ENCODE peak calls at places on chromosomes 5 and 9, in five cellular contexts. One of them, this sample, is unnamed.

GRCh38 chr9:88106492-88106891 is 31.8 kb downstream of the SPATA31C2 start:
- DNase-seq in lung: no peak
- DNase-seq in H54: peak; percentile 23
- DNase-seq in LoVo: peak; percentile 45
- DNase-seq in stimulated activated CD8-positive, alpha-beta memory T cell treated with anti-CD3 and anti-CD28 coated beads, Interleukin-4, amount 100 ng/mL, for 24 hours: no peak
- DNase-seq in this sample: no peak

GRCh38 chr9:126667190-126668055 is 53.7 kb downstream of the LMX1B start:
- DNase-seq in stimulated activated CD8-positive, alpha-beta memory T cell treated with anti-CD3 and anti-CD28 coated beads, Interleukin-4, amount 100 ng/mL, for 24 hours: no peak
- DNase-seq in LoVo: no peak
- DNase-seq in H54: no peak
- DNase-seq in lung: no peak
- DNase-seq in this sample: no peak

GRCh38 chr5:10577371-10578291 is 13.8 kb downstream of the ANKRD33B start:
- DNase-seq in lung: no peak
- DNase-seq in H54: no peak
- DNase-seq in stimulated activated CD8-positive, alpha-beta memory T cell treated with anti-CD3 and anti-CD28 coated beads, Interleukin-4, amount 100 ng/mL, for 24 hours: no peak
- DNase-seq in LoVo: no peak
- DNase-seq in this sample: no peak

GRCh38 chr9:133201424-133202144 is 7.5 kb downstream of the OBP2B start:
- DNase-seq in H54: no peak
- DNase-seq in lung: no peak
- DNase-seq in LoVo: peak; percentile 14
- DNase-seq in stimulated activated CD8-positive, alpha-beta memory T cell treated with anti-CD3 and anti-CD28 coated beads, Interleukin-4, amount 100 ng/mL, for 24 hours: no peak
- DNase-seq in this sample: no peak

GRCh38 chr5:11306365-11306764 is 545.3 kb upstream of the DAP start:
- DNase-seq in lung: no peak
- DNase-seq in stimulated activated CD8-positive, alpha-beta memory T cell treated with anti-CD3 and anti-CD28 coated beads, Interleukin-4, amount 100 ng/mL, for 24 hours: no peak
- DNase-seq in H54: no peak
- DNase-seq in LoVo: no peak
- DNase-seq in this sample: peak; percentile 21

GRCh38 chr9:75101004-75101601 is 12.8 kb downstream of the OSTF1 start:
- DNase-seq in stimulated activated CD8-positive, alpha-beta memory T cell treated with anti-CD3 and anti-CD28 coated beads, Interleukin-4, amount 100 ng/mL, for 24 hours: no peak
- DNase-seq in LoVo: no peak
- DNase-seq in H54: no peak
- DNase-seq in lung: peak; percentile 44
- DNase-seq in this sample: no peak

GRCh38 chr9:119968837-119969707 is 599.8 kb upstream of the BRINP1 start:
- DNase-seq in stimulated activated CD8-positive, alpha-beta memory T cell treated with anti-CD3 and anti-CD28 coated beads, Interleukin-4, amount 100 ng/mL, for 24 hours: peak; percentile 11
- DNase-seq in H54: peak; percentile 86
- DNase-seq in lung: peak; percentile 76
- DNase-seq in LoVo: peak; percentile 67
- DNase-seq in this sample: no peak

GRCh38 chr5:132098151-132098594 is 24.6 kb downstream of the CSF2 start:
- DNase-seq in stimulated activated CD8-positive, alpha-beta memory T cell treated with anti-CD3 and anti-CD28 coated beads, Interleukin-4, amount 100 ng/mL, for 24 hours: no peak
- DNase-seq in LoVo: no peak
- DNase-seq in H54: no peak
- DNase-seq in lung: no peak
- DNase-seq in this sample: no peak

GRCh38 chr9:35829084-35829763 is at the start of gene TMEM8B:
- DNase-seq in H54: peak; percentile 82
- DNase-seq in lung: peak; percentile 95
- DNase-seq in stimulated activated CD8-positive, alpha-beta memory T cell treated with anti-CD3 and anti-CD28 coated beads, Interleukin-4, amount 100 ng/mL, for 24 hours: peak; percentile 93
- DNase-seq in LoVo: peak; percentile 90
- DNase-seq in this sample: peak; percentile 99

GRCh38 chr5:31027726-31028125 is 165.8 kb upstream of the CDH6 start:
- DNase-seq in LoVo: no peak
- DNase-seq in H54: no peak
- DNase-seq in lung: no peak
- DNase-seq in stimulated activated CD8-positive, alpha-beta memory T cell treated with anti-CD3 and anti-CD28 coated beads, Interleukin-4, amount 100 ng/mL, for 24 hours: no peak
- DNase-seq in this sample: no peak

GRCh38 chr5:131417240-131417869 is 153.5 kb downstream of the CDC42SE2 start:
- DNase-seq in stimulated activated CD8-positive, alpha-beta memory T cell treated with anti-CD3 and anti-CD28 coated beads, Interleukin-4, amount 100 ng/mL, for 24 hours: peak; percentile 74
- DNase-seq in H54: peak; percentile 15
- DNase-seq in LoVo: peak; percentile 78
- DNase-seq in lung: peak; percentile 66
- DNase-seq in this sample: no peak

GRCh38 chr9:133137451-133138231 is 16.6 kb upstream of the RALGDS start:
- DNase-seq in LoVo: no peak
- DNase-seq in lung: no peak
- DNase-seq in H54: no peak
- DNase-seq in stimulated activated CD8-positive, alpha-beta memory T cell treated with anti-CD3 and anti-CD28 coated beads, Interleukin-4, amount 100 ng/mL, for 24 hours: no peak
- DNase-seq in this sample: no peak

GRCh38 chr5:151070449-151070848 is 10.4 kb downstream of the TNIP1 start:
- DNase-seq in stimulated activated CD8-positive, alpha-beta memory T cell treated with anti-CD3 and anti-CD28 coated beads, Interleukin-4, amount 100 ng/mL, for 24 hours: no peak
- DNase-seq in H54: no peak
- DNase-seq in LoVo: no peak
- DNase-seq in lung: no peak
- DNase-seq in this sample: no peak

GRCh38 chr9:81848472-81848871 is 79.8 kb upstream of the SPATA31D4 start:
- DNase-seq in lung: no peak
- DNase-seq in stimulated activated CD8-positive, alpha-beta memory T cell treated with anti-CD3 and anti-CD28 coated beads, Interleukin-4, amount 100 ng/mL, for 24 hours: no peak
- DNase-seq in LoVo: no peak
- DNase-seq in H54: no peak
- DNase-seq in this sample: no peak

GRCh38 chr5:135930029-135930948 is 24.5 kb downstream of the LECT2 start:
- DNase-seq in lung: no peak
- DNase-seq in H54: no peak
- DNase-seq in stimulated activated CD8-positive, alpha-beta memory T cell treated with anti-CD3 and anti-CD28 coated beads, Interleukin-4, amount 100 ng/mL, for 24 hours: no peak
- DNase-seq in LoVo: no peak
- DNase-seq in this sample: no peak

GRCh38 chr5:168978015-168978414 is 322.9 kb downstream of the SLIT3 start:
- DNase-seq in lung: no peak
- DNase-seq in LoVo: no peak
- DNase-seq in H54: peak; percentile 37
- DNase-seq in stimulated activated CD8-positive, alpha-beta memory T cell treated with anti-CD3 and anti-CD28 coated beads, Interleukin-4, amount 100 ng/mL, for 24 hours: no peak
- DNase-seq in this sample: no peak

GRCh38 chr5:153654892-153655520 is 164.5 kb downstream of the GRIA1 start:
- DNase-seq in H54: no peak
- DNase-seq in LoVo: no peak
- DNase-seq in lung: no peak
- DNase-seq in stimulated activated CD8-positive, alpha-beta memory T cell treated with anti-CD3 and anti-CD28 coated beads, Interleukin-4, amount 100 ng/mL, for 24 hours: no peak
- DNase-seq in this sample: no peak

GRCh38 chr5:157350939-157351338 is 85.0 kb downstream of the CYFIP2 start:
- DNase-seq in H54: no peak
- DNase-seq in LoVo: no peak
- DNase-seq in lung: no peak
- DNase-seq in stimulated activated CD8-positive, alpha-beta memory T cell treated with anti-CD3 and anti-CD28 coated beads, Interleukin-4, amount 100 ng/mL, for 24 hours: no peak
- DNase-seq in this sample: no peak

GRCh38 chr5:152730176-152730575 is 325.1 kb upstream of the NMUR2 start:
- DNase-seq in lung: no peak
- DNase-seq in H54: no peak
- DNase-seq in stimulated activated CD8-positive, alpha-beta memory T cell treated with anti-CD3 and anti-CD28 coated beads, Interleukin-4, amount 100 ng/mL, for 24 hours: no peak
- DNase-seq in LoVo: no peak
- DNase-seq in this sample: no peak

GRCh38 chr9:95138474-95138873 is 179.0 kb downstream of the FANCC start:
- DNase-seq in H54: no peak
- DNase-seq in LoVo: no peak
- DNase-seq in stimulated activated CD8-positive, alpha-beta memory T cell treated with anti-CD3 and anti-CD28 coated beads, Interleukin-4, amount 100 ng/mL, for 24 hours: no peak
- DNase-seq in lung: no peak
- DNase-seq in this sample: no peak

GRCh38 chr9:129497064-129497836 is 123.7 kb downstream of the C9orf50 start:
- DNase-seq in stimulated activated CD8-positive, alpha-beta memory T cell treated with anti-CD3 and anti-CD28 coated beads, Interleukin-4, amount 100 ng/mL, for 24 hours: no peak
- DNase-seq in LoVo: no peak
- DNase-seq in lung: peak; percentile 57
- DNase-seq in H54: no peak
- DNase-seq in this sample: no peak

GRCh38 chr5:134106991-134107701 is 7.3 kb upstream of the TCF7 start:
- DNase-seq in LoVo: no peak
- DNase-seq in stimulated activated CD8-positive, alpha-beta memory T cell treated with anti-CD3 and anti-CD28 coated beads, Interleukin-4, amount 100 ng/mL, for 24 hours: no peak
- DNase-seq in H54: no peak
- DNase-seq in lung: no peak
- DNase-seq in this sample: no peak

GRCh38 chr5:133969654-133970324 is 1.4 kb upstream of the C5orf15 start:
- DNase-seq in H54: no peak
- DNase-seq in LoVo: no peak
- DNase-seq in stimulated activated CD8-positive, alpha-beta memory T cell treated with anti-CD3 and anti-CD28 coated beads, Interleukin-4, amount 100 ng/mL, for 24 hours: no peak
- DNase-seq in lung: no peak
- DNase-seq in this sample: peak; percentile 47

GRCh38 chr9:36566813-36567217 is 5.9 kb upstream of the MELK start:
- DNase-seq in H54: peak; percentile 63
- DNase-seq in stimulated activated CD8-positive, alpha-beta memory T cell treated with anti-CD3 and anti-CD28 coated beads, Interleukin-4, amount 100 ng/mL, for 24 hours: no peak
- DNase-seq in LoVo: no peak
- DNase-seq in lung: no peak
- DNase-seq in this sample: no peak

GRCh38 chr5:151569132-151570046 is 21.7 kb downstream of the FAT2 start:
- DNase-seq in H54: no peak
- DNase-seq in LoVo: no peak
- DNase-seq in lung: no peak
- DNase-seq in stimulated activated CD8-positive, alpha-beta memory T cell treated with anti-CD3 and anti-CD28 coated beads, Interleukin-4, amount 100 ng/mL, for 24 hours: no peak
- DNase-seq in this sample: no peak

GRCh38 chr5:75192804-75193203 is 43.9 kb downstream of the ANKRD31 start:
- DNase-seq in H54: no peak
- DNase-seq in lung: no peak
- DNase-seq in LoVo: no peak
- DNase-seq in stimulated activated CD8-positive, alpha-beta memory T cell treated with anti-CD3 and anti-CD28 coated beads, Interleukin-4, amount 100 ng/mL, for 24 hours: no peak
- DNase-seq in this sample: no peak

GRCh38 chr5:160548949-160549665 is 127.5 kb downstream of the PTTG1 start:
- DNase-seq in H54: no peak
- DNase-seq in lung: no peak
- DNase-seq in LoVo: no peak
- DNase-seq in stimulated activated CD8-positive, alpha-beta memory T cell treated with anti-CD3 and anti-CD28 coated beads, Interleukin-4, amount 100 ng/mL, for 24 hours: no peak
- DNase-seq in this sample: peak; percentile 21

GRCh38 chr5:82327961-82328360 is 49.8 kb upstream of the RPS23 start:
- DNase-seq in stimulated activated CD8-positive, alpha-beta memory T cell treated with anti-CD3 and anti-CD28 coated beads, Interleukin-4, amount 100 ng/mL, for 24 hours: no peak
- DNase-seq in lung: no peak
- DNase-seq in H54: no peak
- DNase-seq in LoVo: no peak
- DNase-seq in this sample: no peak

GRCh38 chr9:33472171-33472920 is 1.4 kb downstream of the NOL6 start:
- DNase-seq in stimulated activated CD8-positive, alpha-beta memory T cell treated with anti-CD3 and anti-CD28 coated beads, Interleukin-4, amount 100 ng/mL, for 24 hours: no peak
- DNase-seq in lung: no peak
- DNase-seq in H54: no peak
- DNase-seq in LoVo: no peak
- DNase-seq in this sample: no peak

GRCh38 chr5:1027631-1028441 is 19.2 kb downstream of the NKD2 start:
- DNase-seq in LoVo: no peak
- DNase-seq in H54: no peak
- DNase-seq in stimulated activated CD8-positive, alpha-beta memory T cell treated with anti-CD3 and anti-CD28 coated beads, Interleukin-4, amount 100 ng/mL, for 24 hours: no peak
- DNase-seq in lung: no peak
- DNase-seq in this sample: no peak

GRCh38 chr5:137636076-137636475 is 99.8 kb downstream of the KLHL3 start:
- DNase-seq in H54: no peak
- DNase-seq in stimulated activated CD8-positive, alpha-beta memory T cell treated with anti-CD3 and anti-CD28 coated beads, Interleukin-4, amount 100 ng/mL, for 24 hours: no peak
- DNase-seq in lung: no peak
- DNase-seq in LoVo: no peak
- DNase-seq in this sample: no peak

GRCh38 chr5:1039706-1040260 is 31.2 kb downstream of the NKD2 start:
- DNase-seq in lung: no peak
- DNase-seq in H54: no peak
- DNase-seq in stimulated activated CD8-positive, alpha-beta memory T cell treated with anti-CD3 and anti-CD28 coated beads, Interleukin-4, amount 100 ng/mL, for 24 hours: no peak
- DNase-seq in LoVo: no peak
- DNase-seq in this sample: no peak